ENCODE peak calls at places on chromosome 10, in ten cellular contexts. W, I, D, K, B, G, Q, N, T and V are unnamed samples.

GRCh38 chr10:61896854-61897661 is 4.4 kb upstream of the ARID5B start:
- DNase-seq in W (peak), I (peak), D (peak), K (peak), B (peak), G (peak), Q (peak), N (peak), T (peak), V (no peak)

GRCh38 chr10:110363572-110364411 is 59.1 kb upstream of the SMNDC1 start:
- DNase-seq in W (no peak), I (no peak), D (no peak), K (no peak), B (peak), G (no peak), Q (no peak), N (peak), T (no peak), V (no peak)

GRCh38 chr10:96470108-96470743 is 43.5 kb downstream of the TLL2 start:
- DNase-seq in W (peak), I (no peak), D (no peak), K (peak), B (peak), G (peak), Q (no peak), N (no peak), T (no peak), V (no peak)

GRCh38 chr10:61639952-61640351 is 22.8 kb upstream of the CABCOCO1 start:
- DNase-seq in W (peak), I (no peak), D (no peak), K (no peak), B (no peak), G (no peak), Q (no peak), N (no peak), T (no peak), V (no peak)

GRCh38 chr10:132774905-132775863 is 10.8 kb downstream of the NKX6-2 start:
- DNase-seq in W (no peak), I (no peak), D (no peak), K (no peak), B (peak), G (peak), Q (no peak), N (no peak), T (no peak), V (no peak)

GRCh38 chr10:60434418-60435046 is 44.9 kb upstream of the ANK3 start:
- DNase-seq in W (peak), I (no peak), D (no peak), K (peak), B (peak), G (no peak), Q (peak), N (no peak), T (no peak), V (no peak)

GRCh38 chr10:69333205-69333604 is 54.9 kb downstream of the HK1 start:
- DNase-seq in W (peak), I (no peak), D (no peak), K (peak), B (no peak), G (peak), Q (peak), N (peak), T (peak), V (no peak)

GRCh38 chr10:79150444-79150754 is 81.6 kb downstream of the ZMIZ1 start:
- DNase-seq in W (no peak), I (no peak), D (no peak), K (no peak), B (no peak), G (no peak), Q (no peak), N (no peak), T (no peak), V (no peak)

GRCh38 chr10:79400567-79401004 is 44.8 kb downstream of the ZCCHC24 start:
- DNase-seq in W (peak), I (peak), D (peak), K (peak), B (no peak), G (peak), Q (no peak), N (no peak), T (no peak), V (no peak)

GRCh38 chr10:50421026-50421719 is 169.9 kb upstream of the ASAH2 start:
- DNase-seq in W (peak), I (peak), D (no peak), K (peak), B (peak), G (peak), Q (no peak), N (peak), T (no peak), V (no peak)

GRCh38 chr10:61175331-61175730 is 231.3 kb upstream of the RHOBTB1 start:
- DNase-seq in W (no peak), I (no peak), D (no peak), K (no peak), B (no peak), G (no peak), Q (no peak), N (no peak), T (no peak), V (no peak)

GRCh38 chr10:59578741-59579140 is 130.9 kb downstream of the SLC16A9 start:
- DNase-seq in W (no peak), I (no peak), D (no peak), K (no peak), B (no peak), G (no peak), Q (no peak), N (no peak), T (no peak), V (no peak)

GRCh38 chr10:14066106-14066505 is 264.6 kb downstream of the FRMD4A start:
- DNase-seq in W (no peak), I (no peak), D (no peak), K (no peak), B (no peak), G (no peak), Q (no peak), N (no peak), T (no peak), V (no peak)

GRCh38 chr10:123150229-123150985 is 2.5 kb downstream of the HMX2 start:
- DNase-seq in W (no peak), I (no peak), D (no peak), K (no peak), B (no peak), G (no peak), Q (no peak), N (no peak), T (no peak), V (no peak)

GRCh38 chr10:93066544-93066913 is 5.9 kb downstream of the CYP26C1 start:
- DNase-seq in W (no peak), I (no peak), D (no peak), K (no peak), B (no peak), G (no peak), Q (no peak), N (no peak), T (no peak), V (no peak)

GRCh38 chr10:104330168-104331117 is 7.8 kb downstream of the ITPRIP start:
- DNase-seq in W (peak), I (no peak), D (peak), K (peak), B (peak), G (no peak), Q (peak), N (peak), T (peak), V (no peak)

GRCh38 chr10:101014230-101014884 is 14.7 kb downstream of the LZTS2 start:
- DNase-seq in W (peak), I (peak), D (peak), K (peak), B (peak), G (peak), Q (peak), N (peak), T (peak), V (no peak)

GRCh38 chr10:8035641-8036520 is 18.6 kb upstream of the GATA3 start:
- DNase-seq in W (no peak), I (no peak), D (no peak), K (no peak), B (no peak), G (no peak), Q (no peak), N (no peak), T (no peak), V (no peak)

GRCh38 chr10:97923057-97923456 is 73.4 kb downstream of the GOLGA7B start:
- DNase-seq in W (no peak), I (no peak), D (peak), K (no peak), B (no peak), G (no peak), Q (no peak), N (no peak), T (no peak), V (no peak)

GRCh38 chr10:91551856-91552255 is 81.0 kb downstream of the PPP1R3C start:
- DNase-seq in W (peak), I (no peak), D (no peak), K (no peak), B (no peak), G (peak), Q (peak), N (no peak), T (no peak), V (no peak)

GRCh38 chr10:115963848-115964247 is 309.2 kb downstream of the GFRA1 start:
- DNase-seq in W (no peak), I (no peak), D (no peak), K (no peak), B (peak), G (no peak), Q (no peak), N (no peak), T (no peak), V (no peak)

GRCh38 chr10:91768123-91768522 is 30.1 kb upstream of the TNKS2 start:
- DNase-seq in W (peak), I (no peak), D (no peak), K (no peak), B (no peak), G (no peak), Q (no peak), N (no peak), T (no peak), V (no peak)

GRCh38 chr10:112466802-112467201 is 19.8 kb downstream of the VTI1A start:
- DNase-seq in W (no peak), I (no peak), D (no peak), K (no peak), B (no peak), G (no peak), Q (no peak), N (no peak), T (no peak), V (no peak)

GRCh38 chr10:11149499-11149898 is 131.8 kb downstream of the CELF2 start:
- DNase-seq in W (no peak), I (peak), D (no peak), K (no peak), B (peak), G (no peak), Q (no peak), N (no peak), T (no peak), V (no peak)

GRCh38 chr10:34113504-34114225 is 701.4 kb downstream of the PARD3 start:
- DNase-seq in W (no peak), I (no peak), D (no peak), K (no peak), B (no peak), G (peak), Q (no peak), N (no peak), T (no peak), V (no peak)

GRCh38 chr10:63825111-63825510 is 303.9 kb downstream of the REEP3 start:
- DNase-seq in W (no peak), I (no peak), D (no peak), K (no peak), B (no peak), G (no peak), Q (no peak), N (no peak), T (no peak), V (no peak)

GRCh38 chr10:5442056-5442989 is 30.0 kb downstream of the NET1 start:
- DNase-seq in W (peak), I (no peak), D (no peak), K (peak), B (peak), G (no peak), Q (peak), N (no peak), T (no peak), V (no peak)

GRCh38 chr10:132493756-132494290 is 43.8 kb upstream of the INPP5A start:
- DNase-seq in W (no peak), I (no peak), D (peak), K (no peak), B (no peak), G (peak), Q (peak), N (no peak), T (peak), V (no peak)

GRCh38 chr10:34235164-34235832 is 579.8 kb downstream of the PARD3 start:
- DNase-seq in W (peak), I (no peak), D (no peak), K (peak), B (no peak), G (no peak), Q (no peak), N (no peak), T (no peak), V (peak)

GRCh38 chr10:129771576-129772471 is 192.2 kb downstream of the EBF3 start:
- DNase-seq in W (no peak), I (no peak), D (peak), K (no peak), B (no peak), G (peak), Q (no peak), N (no peak), T (no peak), V (no peak)

GRCh38 chr10:119104653-119105024 is 726 bp downstream of the DENND10 start:
- DNase-seq in W (no peak), I (no peak), D (peak), K (no peak), B (peak), G (peak), Q (peak), N (peak), T (peak), V (no peak)

GRCh38 chr10:69731698-69732097 is 70.0 kb upstream of the COL13A1 start:
- DNase-seq in W (no peak), I (no peak), D (no peak), K (no peak), B (no peak), G (no peak), Q (no peak), N (no peak), T (peak), V (no peak)

GRCh38 chr10:99698504-99699080 is 33.3 kb downstream of the COX15 start:
- DNase-seq in W (no peak), I (no peak), D (no peak), K (no peak), B (peak), G (no peak), Q (no peak), N (no peak), T (no peak), V (no peak)

GRCh38 chr10:42549851-42550250 is 88.5 kb downstream of the ZNF33B start:
- DNase-seq in W (no peak), I (no peak), D (no peak), K (no peak), B (no peak), G (no peak), Q (no peak), N (no peak), T (no peak), V (no peak)

GRCh38 chr10:42548254-42548653 is 90.1 kb downstream of the ZNF33B start:
- DNase-seq in W (no peak), I (no peak), D (no peak), K (no peak), B (no peak), G (no peak), Q (no peak), N (no peak), T (no peak), V (no peak)

GRCh38 chr10:42551582-42552187 is 86.7 kb downstream of the ZNF33B start:
- DNase-seq in W (no peak), I (no peak), D (peak), K (no peak), B (no peak), G (no peak), Q (no peak), N (no peak), T (no peak), V (no peak)

GRCh38 chr10:42553064-42553407 is 85.3 kb downstream of the ZNF33B start:
- DNase-seq in W (no peak), I (no peak), D (peak), K (no peak), B (no peak), G (no peak), Q (no peak), N (peak), T (no peak), V (no peak)

DNA sequence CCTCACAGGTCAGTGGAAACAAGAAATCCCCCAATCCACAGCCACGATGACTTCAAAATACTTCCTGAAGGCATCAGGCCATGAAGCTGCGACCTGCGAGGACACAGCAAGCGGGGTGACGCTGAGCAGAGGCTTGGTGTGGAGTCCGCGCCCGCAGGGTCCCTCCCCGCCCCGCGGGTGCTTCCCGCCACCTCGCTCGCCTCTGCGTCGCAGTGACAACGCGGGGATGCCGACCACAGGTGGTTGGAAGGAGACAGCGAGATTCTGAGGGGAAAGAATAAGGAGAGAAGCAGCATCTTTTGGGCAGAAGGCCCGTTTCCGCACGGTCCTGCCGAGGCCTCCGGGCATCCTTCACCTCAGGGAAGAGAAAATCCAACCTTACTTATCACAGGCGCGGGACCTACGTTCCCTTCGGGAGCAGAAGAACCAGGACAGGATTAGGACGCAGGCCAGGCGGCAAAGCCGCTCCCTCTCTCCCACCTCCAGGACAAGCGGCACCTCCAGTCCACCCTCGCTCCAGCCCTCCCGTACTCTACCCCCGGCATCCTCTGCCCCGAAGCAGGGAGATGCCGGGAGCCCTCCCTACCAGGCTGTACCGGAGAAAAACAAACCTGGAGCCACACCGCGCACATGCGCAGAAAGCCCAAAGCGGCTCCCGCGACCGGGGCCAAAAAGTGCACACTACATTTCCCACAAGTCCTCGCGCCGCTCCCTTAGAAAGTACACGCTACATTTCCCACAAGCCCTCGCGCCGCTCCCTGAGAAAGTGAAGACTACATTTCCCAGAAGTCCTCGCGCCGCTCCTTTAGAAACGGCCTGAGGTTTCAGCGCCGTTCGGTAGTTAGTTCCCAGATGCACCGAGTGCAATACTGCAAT is 85.9 kb downstream of the ZNF33B start:
- DNase-seq in W (peak), I (peak), D (peak), K (peak), B (peak), G (peak), Q (peak), N (peak), T (peak), V (peak)
- H3K27ac ChIP-seq in W (no peak), I (peak), D (peak), K (peak), B (peak), G (no peak), Q (peak), N (no peak), T (peak), V (no peak)

DNA sequence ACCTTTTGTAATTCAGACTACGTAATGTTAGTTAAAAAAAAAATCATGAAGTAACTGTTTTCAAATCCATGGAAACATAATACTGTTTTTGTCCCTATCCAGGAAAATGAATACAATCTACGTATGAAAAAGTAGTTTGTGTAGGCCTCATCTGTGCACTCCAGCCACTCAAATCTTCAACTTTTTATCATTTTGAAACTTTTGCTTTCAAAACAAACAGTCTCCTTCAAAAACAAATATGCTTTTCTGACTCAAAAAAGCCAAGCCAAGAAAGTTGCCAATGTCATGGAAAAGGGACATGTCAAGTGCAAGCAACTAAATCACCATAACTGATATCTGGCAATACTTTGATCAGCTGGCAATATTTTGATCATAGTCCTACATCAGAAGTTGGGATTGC is 13.1 kb downstream of the THNSL1 start:
- DNase-seq in W (no peak), I (no peak), D (no peak), K (no peak), B (no peak), G (no peak), Q (no peak), N (no peak), T (no peak), V (no peak)
- H3K27ac ChIP-seq in W (no peak), I (no peak), D (no peak), K (no peak), B (no peak), G (no peak), Q (no peak), N (no peak), T (no peak), V (no peak)

GRCh38 chr10:3526721-3527120 is 258.3 kb downstream of the KLF6 start:
- DNase-seq in W (no peak), I (no peak), D (no peak), K (no peak), B (no peak), G (no peak), Q (no peak), N (no peak), T (no peak), V (no peak)

GRCh38 chr10:3528271-3528670 is 256.7 kb downstream of the KLF6 start:
- DNase-seq in W (no peak), I (no peak), D (no peak), K (no peak), B (no peak), G (no peak), Q (no peak), N (no peak), T (no peak), V (no peak)

GRCh38 chr10:3527144-3527543 is 257.9 kb downstream of the KLF6 start:
- DNase-seq in W (no peak), I (no peak), D (no peak), K (no peak), B (no peak), G (no peak), Q (no peak), N (no peak), T (no peak), V (no peak)

GRCh38 chr10:3528823-3529222 is 256.2 kb downstream of the KLF6 start:
- DNase-seq in W (no peak), I (no peak), D (no peak), K (no peak), B (no peak), G (no peak), Q (no peak), N (no peak), T (no peak), V (no peak)

DNA sequence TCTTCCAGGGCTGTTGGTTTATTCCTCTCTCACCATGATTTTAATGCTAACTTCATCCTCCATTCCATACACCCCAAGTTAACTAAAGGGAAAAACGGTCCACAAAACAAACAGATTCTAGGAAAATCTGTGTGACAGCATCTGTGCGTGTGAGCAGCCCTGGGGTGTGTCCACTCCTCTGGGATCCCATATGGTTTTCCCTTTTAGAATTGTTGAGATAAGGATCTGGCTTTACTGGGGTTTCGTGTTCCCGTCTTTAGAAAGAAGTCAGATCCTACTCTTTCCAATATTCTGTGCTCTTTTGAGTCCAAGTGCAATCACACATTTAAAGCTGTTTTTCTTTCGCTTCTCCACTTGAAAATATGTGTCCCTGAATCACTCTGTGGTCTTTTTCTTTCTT is 257.1 kb downstream of the KLF6 start:
- DNase-seq in W (no peak), I (no peak), D (no peak), K (no peak), B (no peak), G (no peak), Q (no peak), N (no peak), T (no peak), V (no peak)
- H3K27ac ChIP-seq in W (no peak), I (no peak), D (no peak), K (no peak), B (no peak), G (no peak), Q (peak), N (no peak), T (peak), V (no peak)

DNA sequence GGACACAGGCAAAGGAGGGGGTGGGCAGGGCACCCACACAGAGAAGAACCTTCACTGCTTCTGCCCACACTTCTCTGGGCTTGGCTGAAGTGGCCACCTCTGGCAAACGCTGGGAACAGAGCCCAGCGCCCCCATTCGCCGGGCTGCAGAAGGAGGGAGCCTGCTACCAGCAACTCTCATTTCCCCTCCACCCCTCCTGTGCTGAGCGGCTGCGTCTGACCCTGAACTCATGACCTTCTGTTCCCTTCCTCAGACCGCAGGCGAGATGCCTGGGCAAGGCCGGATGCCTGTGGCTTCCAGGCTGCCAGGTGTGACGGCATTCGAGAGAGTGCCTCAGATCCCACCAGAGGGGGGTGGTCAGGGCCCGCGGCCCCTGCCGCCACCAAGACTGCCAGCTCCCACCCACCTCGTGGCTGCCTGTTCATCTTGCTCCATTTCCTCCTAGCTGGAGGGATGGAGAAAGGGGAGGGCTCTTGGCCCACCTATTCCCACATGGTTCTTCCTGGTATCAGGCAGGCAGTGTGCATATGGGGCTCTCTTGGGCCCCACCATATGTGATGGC is 19.8 kb downstream of the DNAJB12 start:
- DNase-seq in W (no peak), I (peak), D (peak), K (peak), B (peak), G (peak), Q (peak), N (peak), T (peak), V (no peak)
- H3K27ac ChIP-seq in W (no peak), I (peak), D (peak), K (peak), B (peak), G (no peak), Q (peak), N (no peak), T (peak), V (peak)